ENCODE peak calls at places on chromosomes 12 and 14, in six cellular contexts. F is neuronal stem cell, S is trophoblast cell, N is mesendoderm, Q is mesenchymal stem cell, Y is H9. M is an unnamed sample.

GRCh38 chr12:66678640-66679268 is at the start of gene GRIP1:
- DNase-seq in Q (no peak), S (peak; percentile 86), Y (no peak), N (peak; percentile 80), F (peak; percentile 30), M (no peak)

GRCh38 chr12:27595231-27595642 is 71.2 kb downstream of the PPFIBP1 start:
- DNase-seq in S (peak; percentile 88), Y (no peak), Q (peak; percentile 95), F (peak; percentile 54), N (peak; percentile 74), M (peak; percentile 89)

GRCh38 chr12:108905725-108906124 is 25.8 kb downstream of the DAO start:
- DNase-seq in N (no peak), Q (no peak), F (no peak), Y (no peak), S (no peak), M (no peak)

GRCh38 chr12:132284618-132285310 is 44.6 kb downstream of the GALNT9 start:
- DNase-seq in S (no peak), N (no peak), F (no peak), Y (peak; percentile 58), Q (no peak), M (no peak)

GRCh38 chr14:86646688-86647687 is 1117.0 kb downstream of the FLRT2 start:
- DNase-seq in S (peak; percentile 1), F (no peak), N (peak; percentile 43), Q (peak; percentile 28), Y (no peak), M (peak; percentile 70)

GRCh38 chr14:78950654-78951053 is 780.5 kb downstream of the NRXN3 start:
- DNase-seq in S (no peak), N (peak; percentile 48), F (no peak), Y (no peak), Q (peak; percentile 56), M (peak; percentile 76)

GRCh38 chr14:56294125-56294524 is 175.9 kb downstream of the PELI2 start:
- DNase-seq in Y (no peak), N (peak; percentile 50), S (no peak), F (no peak), Q (no peak), M (no peak)

GRCh38 chr12:122835693-122836026 is 403 bp downstream of the HIP1R start:
- DNase-seq in Y (peak; percentile 41), N (no peak), S (no peak), Q (no peak), F (no peak), M (no peak)

GRCh38 chr14:31933716-31934115 is 143.4 kb upstream of the ARHGAP5 start:
- DNase-seq in F (no peak), Y (no peak), S (no peak), N (no peak), Q (peak; percentile 72), M (peak; percentile 36)

GRCh38 chr12:132400011-132400641 is 70.7 kb upstream of the GALNT9 start:
- DNase-seq in N (no peak), Q (no peak), S (no peak), F (no peak), Y (no peak), M (no peak)

GRCh38 chr12:12275874-12276273 is 9.0 kb upstream of the LRP6 start:
- DNase-seq in Y (no peak), F (no peak), S (no peak), N (no peak), Q (no peak), M (no peak)

GRCh38 chr12:23066095-23066494 is 441.1 kb downstream of the ETNK1 start:
- DNase-seq in Q (no peak), S (no peak), N (no peak), Y (no peak), F (no peak), M (peak; percentile 11)

GRCh38 chr14:78725086-78725485 is 554.9 kb downstream of the NRXN3 start:
- DNase-seq in Y (no peak), Q (no peak), N (peak; percentile 93), F (no peak), S (no peak), M (no peak)

GRCh38 chr12:96986883-96987523 is 79.9 kb downstream of the NEDD1 start:
- DNase-seq in N (peak; percentile 58), F (peak; percentile 48), Y (no peak), Q (peak; percentile 36), S (peak; percentile 50), M (peak; percentile 7)

GRCh38 chr12:7512528-7512927 is 9.0 kb upstream of the CD163 start:
- DNase-seq in N (peak; percentile 88), S (peak; percentile 41), Y (peak; percentile 52), Q (peak; percentile 86), F (no peak), M (peak; percentile 69)

GRCh38 chr12:15274561-15274967 is 47.7 kb upstream of the PTPRO start:
- DNase-seq in Y (no peak), S (no peak), Q (no peak), F (no peak), N (no peak), M (no peak)

GRCh38 chr12:132489078-132489601 is 811 bp upstream of the FBRSL1 start:
- DNase-seq in Q (peak; percentile 21), S (peak; percentile 27), Y (no peak), N (no peak), F (peak; percentile 21), M (no peak)

GRCh38 chr14:28770574-28770973 is 4.0 kb downstream of the FOXG1 start:
- DNase-seq in F (no peak), N (no peak), S (no peak), Y (no peak), Q (no peak), M (no peak)

GRCh38 chr12:95838125-95838524 is 20.6 kb upstream of the SNRPF start:
- DNase-seq in F (no peak), Y (no peak), Q (no peak), S (no peak), N (no peak), M (peak; percentile 72)

GRCh38 chr14:57725399-57726077 is 140.4 kb downstream of the SLC35F4 start:
- DNase-seq in Y (no peak), F (no peak), S (peak; percentile 70), Q (no peak), N (no peak), M (no peak)

GRCh38 chr12:25458047-25458552 is 95.0 kb downstream of the LMNTD1 start:
- DNase-seq in F (no peak), Y (no peak), S (peak; percentile 67), N (no peak), Q (peak; percentile 93), M (peak; percentile 97)

GRCh38 chr12:27094726-27095125 is 12.3 kb upstream of the C12orf71 start:
- DNase-seq in N (no peak), Q (no peak), Y (no peak), S (no peak), F (no peak), M (no peak)

GRCh38 chr14:71289536-71289935 is 382.3 kb downstream of the PCNX1 start:
- DNase-seq in S (peak; percentile 74), F (no peak), Y (no peak), Q (no peak), N (peak; percentile 31), M (no peak)

GRCh38 chr14:40123816-40124215 is 691.6 kb upstream of the FBXO33 start:
- DNase-seq in S (no peak), F (no peak), N (no peak), Q (no peak), Y (no peak), M (no peak)

GRCh38 chr12:108299980-108300696 is 39.0 kb downstream of the CMKLR1 start:
- DNase-seq in Q (no peak), Y (no peak), S (no peak), F (no peak), N (no peak), M (no peak)

GRCh38 chr14:89428556-89429196 is 11.6 kb upstream of the FOXN3 start:
- DNase-seq in S (peak; percentile 63), F (no peak), Q (no peak), Y (peak; percentile 64), N (peak; percentile 52), M (peak; percentile 22)

GRCh38 chr14:35051796-35052195 is 5.7 kb downstream of the FAM177A1 start:
- DNase-seq in N (no peak), S (no peak), Q (peak; percentile 30), Y (no peak), F (no peak), M (peak; percentile 24)

DNA sequence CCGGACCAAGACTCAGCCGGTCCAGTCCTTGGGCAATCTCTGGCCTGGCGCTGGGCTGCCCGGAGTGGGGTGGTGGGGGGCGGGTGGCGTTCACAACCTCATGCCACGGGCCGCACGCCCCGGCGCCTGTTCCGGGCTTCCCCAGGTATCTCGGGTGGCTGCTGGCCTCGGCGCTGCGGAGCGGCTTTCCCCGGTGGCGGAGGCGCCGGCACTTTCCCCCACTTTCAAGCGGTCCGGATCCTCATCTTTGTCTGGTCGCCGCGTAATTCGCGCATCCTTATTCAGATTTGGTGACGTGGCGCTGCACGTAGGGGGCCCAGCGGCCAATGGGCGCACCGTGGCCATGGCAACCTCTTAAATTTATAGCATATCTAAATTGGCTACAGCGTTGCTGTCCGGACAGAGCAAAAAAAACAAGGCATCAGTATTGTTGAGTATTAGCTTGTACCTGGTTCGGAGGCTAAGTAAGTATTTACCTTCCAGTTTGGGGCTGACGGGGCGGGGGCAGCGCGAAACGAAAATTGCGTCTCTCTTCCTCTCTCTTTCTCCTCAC is at the start of gene LHX5:
- DNase-seq in Q (no peak), S (no peak), N (no peak), F (peak; percentile 77), Y (peak; percentile 78), M (peak; percentile 13)
- H4K8ac ChIP-seq in Q (no peak within 1 kb of the TSS), S (no peak within 1 kb of the TSS), N (no peak within 1 kb of the TSS), F (no peak within 1 kb of the TSS), Y (no peak within 1 kb of the TSS), M (no peak within 1 kb of the TSS)

DNA sequence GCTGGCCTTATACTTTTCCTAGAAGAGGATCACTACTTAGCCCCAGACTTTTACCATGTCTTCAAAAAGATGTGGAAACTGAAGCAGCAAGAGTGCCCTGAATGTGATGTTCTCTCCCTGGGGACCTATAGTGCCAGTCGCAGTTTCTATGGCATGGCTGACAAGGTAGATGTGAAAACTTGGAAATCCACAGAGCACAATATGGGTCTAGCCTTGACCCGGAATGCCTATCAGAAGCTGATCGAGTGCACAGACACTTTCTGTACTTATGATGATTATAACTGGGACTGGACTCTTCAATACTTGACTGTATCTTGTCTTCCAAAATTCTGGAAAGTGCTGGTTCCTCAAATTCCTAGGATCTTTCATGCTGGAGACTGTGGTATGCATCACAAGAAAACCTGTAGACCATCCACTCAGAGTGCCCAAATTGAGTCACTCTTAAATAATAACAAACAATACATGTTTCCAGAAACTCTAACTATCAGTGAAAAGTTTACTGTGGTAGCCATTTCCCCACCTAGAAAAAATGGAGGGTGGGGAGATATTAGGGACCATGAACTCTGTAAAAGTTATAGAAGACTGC is 1.5 kb downstream of the MGAT2 start:
- DNase-seq in N (no peak), Q (no peak), Y (no peak), S (no peak), F (no peak), M (no peak)
- H3K4me1 ChIP-seq in N (peaks cover 3% of the 10 kb centered on the region), Q (peaks cover 11% of the 10 kb centered on the region), Y (peaks cover 4% of the 10 kb centered on the region), S (peaks cover 9% of the 10 kb centered on the region), F (peaks cover 15% of the 10 kb centered on the region), M (peaks cover 12% of the 10 kb centered on the region)

GRCh38 chr12:53234236-53234635 is 2.2 kb upstream of the RARG start:
- DNase-seq in S (no peak), F (no peak), Y (peak; percentile 91), Q (no peak), N (peak; percentile 81), M (no peak)
- H2BK5ac ChIP-seq in S (no peak overlapping the region), F (no peak overlapping the region), Y (no peak overlapping the region), Q (no peak overlapping the region), N (peak overlapping the region; percentile 14), M (no peak overlapping the region)

DNA sequence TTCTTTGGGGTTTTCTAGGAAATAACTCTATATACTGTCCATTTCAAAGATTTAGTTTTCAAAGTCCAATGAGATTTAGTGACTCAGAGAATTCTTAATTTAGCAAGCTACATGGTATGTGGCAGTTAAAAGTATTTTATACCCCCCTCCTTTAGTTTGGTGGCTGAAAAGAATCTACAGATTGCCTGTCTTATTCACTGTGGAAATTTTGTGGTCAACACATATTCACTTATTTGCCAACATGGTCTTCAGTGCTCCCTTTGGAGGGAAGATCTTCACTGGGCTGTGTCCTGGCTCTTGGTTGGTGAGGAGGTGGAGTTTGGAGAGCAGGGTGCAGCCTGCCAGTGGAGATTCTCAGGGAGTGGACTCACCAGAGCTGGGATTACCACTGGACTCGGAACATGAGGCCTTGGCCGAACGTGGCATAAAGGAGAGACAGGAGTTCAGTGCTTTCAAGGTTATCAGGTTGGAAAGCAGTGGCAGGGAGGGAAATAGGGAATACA is 39.8 kb downstream of the SAMD4A start:
- DNase-seq in F (no peak), S (no peak), Q (peak; percentile 74), N (no peak), Y (no peak), M (peak; percentile 83)
- H4K8ac ChIP-seq in F (no peak overlapping the region), S (no peak overlapping the region), Q (no peak overlapping the region), N (no peak overlapping the region), Y (no peak overlapping the region), M (peak overlapping the region; percentile 77)

M was measured in IMR-90.